ENCODE peak calls at places on chromosomes 4 and X, in ten cellular contexts. One of them, this sample, is unnamed.
A peak's percentile ranks its signal among the peaks of the same experiment; 100 is the strongest.

GRCh38 chrX:103607385-103608304 is at the start of gene TCEAL3:
- DNase-seq in stromal cell of bone marrow: no peak
- DNase-seq in dermis blood vessel endothelial cell: peak; percentile 56
- DNase-seq in BE2C: peak; percentile 61
- DNase-seq in COR-L47: peak; percentile 19
- DNase-seq in GM04503: no peak
- DNase-seq in lower leg skin: peak; percentile 88
- DNase-seq in cardiac muscle cell: peak; percentile 73
- DNase-seq in DMS153: no peak
- DNase-seq in HTR-8/SVneo: peak; percentile 24
- DNase-seq in this sample: peak; percentile 30

GRCh38 chr4:126701756-126702155 is 931.0 kb upstream of the INTU start:
- DNase-seq in GM04503: peak; percentile 70
- DNase-seq in HTR-8/SVneo: no peak
- DNase-seq in lower leg skin: no peak
- DNase-seq in BE2C: peak; percentile 10
- DNase-seq in DMS153: no peak
- DNase-seq in dermis blood vessel endothelial cell: no peak
- DNase-seq in cardiac muscle cell: peak; percentile 10
- DNase-seq in COR-L47: no peak
- DNase-seq in stromal cell of bone marrow: peak; percentile 44
- DNase-seq in this sample: no peak

GRCh38 chr4:17562157-17562556 is 14.8 kb upstream of the LAP3 start:
- DNase-seq in cardiac muscle cell: no peak
- DNase-seq in lower leg skin: no peak
- DNase-seq in stromal cell of bone marrow: no peak
- DNase-seq in GM04503: no peak
- DNase-seq in DMS153: no peak
- DNase-seq in COR-L47: no peak
- DNase-seq in dermis blood vessel endothelial cell: no peak
- DNase-seq in BE2C: peak; percentile 68
- DNase-seq in HTR-8/SVneo: no peak
- DNase-seq in this sample: peak; percentile 20

GRCh38 chr4:8181844-8182243 is 17.2 kb upstream of the SH3TC1 start:
- DNase-seq in COR-L47: no peak
- DNase-seq in stromal cell of bone marrow: no peak
- DNase-seq in DMS153: no peak
- DNase-seq in BE2C: no peak
- DNase-seq in cardiac muscle cell: no peak
- DNase-seq in lower leg skin: no peak
- DNase-seq in HTR-8/SVneo: no peak
- DNase-seq in GM04503: no peak
- DNase-seq in dermis blood vessel endothelial cell: no peak
- DNase-seq in this sample: no peak

GRCh38 chrX:38806875-38807601 is 5.8 kb downstream of the MID1IP1 start:
- DNase-seq in cardiac muscle cell: no peak
- DNase-seq in DMS153: no peak
- DNase-seq in lower leg skin: no peak
- DNase-seq in dermis blood vessel endothelial cell: no peak
- DNase-seq in stromal cell of bone marrow: no peak
- DNase-seq in GM04503: no peak
- DNase-seq in HTR-8/SVneo: no peak
- DNase-seq in BE2C: no peak
- DNase-seq in COR-L47: no peak
- DNase-seq in this sample: peak; percentile 88

GRCh38 chr4:8176547-8177399 is 18.2 kb upstream of the ABLIM2 start:
- DNase-seq in stromal cell of bone marrow: no peak
- DNase-seq in BE2C: peak; percentile 82
- DNase-seq in lower leg skin: no peak
- DNase-seq in COR-L47: peak; percentile 43
- DNase-seq in GM04503: no peak
- DNase-seq in DMS153: no peak
- DNase-seq in dermis blood vessel endothelial cell: peak; percentile 77
- DNase-seq in HTR-8/SVneo: peak; percentile 78
- DNase-seq in cardiac muscle cell: peak; percentile 79
- DNase-seq in this sample: peak; percentile 15

GRCh38 chr4:147655639-147656038 is 28.3 kb downstream of the PRMT9 start:
- DNase-seq in cardiac muscle cell: no peak
- DNase-seq in HTR-8/SVneo: no peak
- DNase-seq in DMS153: no peak
- DNase-seq in BE2C: no peak
- DNase-seq in dermis blood vessel endothelial cell: no peak
- DNase-seq in GM04503: no peak
- DNase-seq in lower leg skin: no peak
- DNase-seq in COR-L47: no peak
- DNase-seq in stromal cell of bone marrow: no peak
- DNase-seq in this sample: no peak

GRCh38 chrX:8955521-8955920 is 78.4 kb downstream of the FAM9B start:
- DNase-seq in lower leg skin: no peak
- DNase-seq in COR-L47: no peak
- DNase-seq in DMS153: no peak
- DNase-seq in stromal cell of bone marrow: no peak
- DNase-seq in GM04503: peak; percentile 20
- DNase-seq in HTR-8/SVneo: no peak
- DNase-seq in cardiac muscle cell: peak; percentile 31
- DNase-seq in BE2C: no peak
- DNase-seq in dermis blood vessel endothelial cell: no peak
- DNase-seq in this sample: no peak

GRCh38 chrX:14832151-14832550 is 40.7 kb downstream of the FANCB start:
- DNase-seq in COR-L47: no peak
- DNase-seq in dermis blood vessel endothelial cell: no peak
- DNase-seq in cardiac muscle cell: peak; percentile 17
- DNase-seq in GM04503: no peak
- DNase-seq in BE2C: no peak
- DNase-seq in DMS153: no peak
- DNase-seq in stromal cell of bone marrow: no peak
- DNase-seq in HTR-8/SVneo: peak; percentile 2
- DNase-seq in lower leg skin: no peak
- DNase-seq in this sample: no peak